ENCODE peak calls at places on chromosomes 2 and 18, in ten cellular contexts. I is activated naive CD4-positive, alpha-beta T cell treated with anti-CD3 and anti-CD28 coated beads for 36 hours; Z is natural killer cell; D is NCI-H69; C is WTC11; R is M059J; Q is fibroblast of lung; K is keratinocyte; J is stimulated activated CD8-positive, alpha-beta memory T cell treated with anti-CD3 and anti-CD28 coated beads, Interleukin-7, amount 100 ng/mL, for 1 hour; G is foreskin fibroblast. Y is an unnamed sample.
A peak's percentile ranks its signal among the peaks of the same experiment; 100 is the strongest.

GRCh38 chr2:233817305-233817980 is 36.9 kb downstream of the HJURP start:
- DNase-seq in I (no peak), Z (no peak), D (no peak), C (no peak), R (no peak), Q (no peak), K (no peak), J (no peak), G (no peak), Y (no peak)

GRCh38 chr2:112048236-112048592 is 6.9 kb upstream of the TMEM87B start:
- DNase-seq in I (no peak), Z (no peak), D (no peak), C (no peak), R (no peak), Q (no peak), K (no peak), J (no peak), G (no peak), Y (no peak)

GRCh38 chr2:152552868-152553267 is 164.4 kb downstream of the PRPF40A start:
- DNase-seq in I (no peak), Z (no peak), D (no peak), C (no peak), R (no peak), Q (no peak), K (no peak), J (no peak), G (no peak), Y (no peak)

GRCh38 chr2:240982821-240983281 is 15.6 kb upstream of the SNED1 start:
- DNase-seq in I (no peak), Z (no peak), D (no peak), C (peak; percentile 8), R (no peak), Q (no peak), K (no peak), J (no peak), G (no peak), Y (no peak)

GRCh38 chr2:210559167-210559566 is 2.8 kb downstream of the CPS1 start:
- DNase-seq in I (no peak), Z (no peak), D (no peak), C (no peak), R (no peak), Q (no peak), K (no peak), J (no peak), G (no peak), Y (no peak)

GRCh38 chr2:70664525-70664924 is 103.5 kb downstream of the ADD2 start:
- DNase-seq in I (peak; percentile 44), Z (no peak), D (no peak), C (no peak), R (no peak), Q (no peak), K (no peak), J (no peak), G (no peak), Y (no peak)

GRCh38 chr2:179701524-179702110 is 159.8 kb downstream of the ZNF385B start:
- DNase-seq in I (no peak), Z (no peak), D (no peak), C (no peak), R (no peak), Q (no peak), K (no peak), J (no peak), G (no peak), Y (no peak)

GRCh38 chr2:43251171-43251731 is 24.8 kb upstream of the ZFP36L2 start:
- DNase-seq in I (no peak), Z (no peak), D (no peak), C (no peak), R (peak; percentile 57), Q (peak; percentile 83), K (no peak), J (no peak), G (peak; percentile 72), Y (peak; percentile 44)

GRCh38 chr18:8253943-8254342 is 355.3 kb upstream of the RAB12 start:
- DNase-seq in I (no peak), Z (no peak), D (peak; percentile 54), C (no peak), R (no peak), Q (no peak), K (no peak), J (no peak), G (no peak), Y (no peak)

GRCh38 chr2:20438334-20439192 is 8.3 kb upstream of the RHOB start:
- DNase-seq in I (no peak), Z (no peak), D (peak; percentile 68), C (no peak), R (peak; percentile 52), Q (peak; percentile 99), K (no peak), J (no peak), G (peak; percentile 83), Y (no peak)

GRCh38 chr2:219277703-219278654 is 1.2 kb upstream of the DNAJB2 start:
- DNase-seq in I (peak; percentile 85), Z (peak; percentile 76), D (peak; percentile 63), C (peak; percentile 87), R (peak; percentile 78), Q (peak; percentile 76), K (no peak), J (peak; percentile 60), G (peak; percentile 66), Y (peak; percentile 87)

GRCh38 chr2:104406273-104406726 is 447.6 kb upstream of the POU3F3 start:
- DNase-seq in I (no peak), Z (no peak), D (peak; percentile 75), C (no peak), R (no peak), Q (no peak), K (no peak), J (no peak), G (no peak), Y (no peak)

GRCh38 chr18:29874519-29875098 is 1167.9 kb downstream of the DSC3 start:
- DNase-seq in I (peak; percentile 5), Z (no peak), D (peak; percentile 49), C (peak; percentile 14), R (peak; percentile 46), Q (peak; percentile 30), K (peak; percentile 5), J (no peak), G (no peak), Y (no peak)

GRCh38 chr2:20992201-20992711 is 51.6 kb downstream of the APOB start:
- DNase-seq in I (no peak), Z (no peak), D (no peak), C (no peak), R (peak; percentile 58), Q (no peak), K (peak; percentile 19), J (no peak), G (peak; percentile 5), Y (no peak)

GRCh38 chr2:23651187-23651983 is 266.4 kb downstream of the KLHL29 start:
- DNase-seq in I (no peak), Z (no peak), D (no peak), C (no peak), R (peak; percentile 88), Q (peak; percentile 73), K (no peak), J (no peak), G (peak; percentile 77), Y (no peak)